ENCODE peak calls at places on chromosomes 4 and X, in four cellular contexts. One of them, this sample, is unnamed. For H3K4me1, the result is how much of the 10 kb centered on the place peaks cover.

GRCh38 chr4:138522366-138522765 is 280.2 kb upstream of the SLC7A11 start:
- DNase-seq in left ventricle myocardium inferior: no peak
- DNase-seq in CD8-positive, alpha-beta memory T cell: no peak
- DNase-seq in colonic mucosa: no peak
- DNase-seq in this sample: no peak

GRCh38 chr4:172826346-172826745 is 342.3 kb upstream of the GALNT7 start:
- DNase-seq in left ventricle myocardium inferior: no peak
- DNase-seq in CD8-positive, alpha-beta memory T cell: no peak
- DNase-seq in colonic mucosa: no peak
- DNase-seq in this sample: no peak

GRCh38 chr4:1418494-1419285 is 12.4 kb upstream of the NKX1-1 start:
- DNase-seq in left ventricle myocardium inferior: no peak
- DNase-seq in CD8-positive, alpha-beta memory T cell: no peak
- DNase-seq in colonic mucosa: no peak
- DNase-seq in this sample: no peak

GRCh38 chrX:154354516-154354915 is 19.9 kb downstream of the FLNA start:
- DNase-seq in left ventricle myocardium inferior: no peak
- DNase-seq in CD8-positive, alpha-beta memory T cell: no peak
- DNase-seq in colonic mucosa: no peak
- DNase-seq in this sample: no peak

GRCh38 chr4:138576684-138577083 is 334.5 kb upstream of the SLC7A11 start:
- DNase-seq in left ventricle myocardium inferior: no peak
- DNase-seq in CD8-positive, alpha-beta memory T cell: no peak
- DNase-seq in colonic mucosa: no peak
- DNase-seq in this sample: no peak

GRCh38 chr4:105966046-105966445 is 70.8 kb downstream of the NPNT start:
- DNase-seq in left ventricle myocardium inferior: no peak
- DNase-seq in CD8-positive, alpha-beta memory T cell: no peak
- DNase-seq in colonic mucosa: no peak
- DNase-seq in this sample: no peak

GRCh38 chr4:37885496-37885895 is 5.4 kb upstream of the TBC1D1 start:
- DNase-seq in left ventricle myocardium inferior: no peak
- DNase-seq in CD8-positive, alpha-beta memory T cell: no peak
- DNase-seq in colonic mucosa: no peak
- DNase-seq in this sample: no peak

GRCh38 chr4:137909910-137910309 is 332.2 kb downstream of the SLC7A11 start:
- DNase-seq in left ventricle myocardium inferior: no peak
- DNase-seq in CD8-positive, alpha-beta memory T cell: no peak
- DNase-seq in colonic mucosa: no peak
- DNase-seq in this sample: peak

GRCh38 chrX:20159811-20160385 is 18.3 kb upstream of the EIF1AX start:
- DNase-seq in left ventricle myocardium inferior: no peak
- DNase-seq in CD8-positive, alpha-beta memory T cell: no peak
- DNase-seq in colonic mucosa: no peak
- DNase-seq in this sample: no peak

GRCh38 chrX:13339607-13340006 is 19.8 kb upstream of the ATXN3L start:
- DNase-seq in left ventricle myocardium inferior: no peak
- DNase-seq in CD8-positive, alpha-beta memory T cell: no peak
- DNase-seq in colonic mucosa: peak
- DNase-seq in this sample: no peak

GRCh38 chr4:6201580-6202091 is 1.3 kb upstream of the JAKMIP1 start:
- DNase-seq in left ventricle myocardium inferior: no peak
- DNase-seq in CD8-positive, alpha-beta memory T cell: no peak
- DNase-seq in colonic mucosa: no peak
- DNase-seq in this sample: no peak

GRCh38 chr4:18020145-18020670 is 1.3 kb downstream of the LCORL start:
- DNase-seq in left ventricle myocardium inferior: no peak
- DNase-seq in CD8-positive, alpha-beta memory T cell: peak
- DNase-seq in colonic mucosa: peak
- DNase-seq in this sample: no peak

GRCh38 chrX:66728818-66729271 is 90.0 kb upstream of the EDA2R start:
- DNase-seq in left ventricle myocardium inferior: peak
- DNase-seq in CD8-positive, alpha-beta memory T cell: peak
- DNase-seq in colonic mucosa: peak
- DNase-seq in this sample: peak

GRCh38 chr4:16119981-16120380 is 36.2 kb upstream of the PROM1 start:
- DNase-seq in left ventricle myocardium inferior: no peak
- DNase-seq in CD8-positive, alpha-beta memory T cell: no peak
- DNase-seq in colonic mucosa: peak
- DNase-seq in this sample: no peak

GRCh38 chr4:33425916-33426315 is 2705.7 kb downstream of the PCDH7 start:
- DNase-seq in left ventricle myocardium inferior: no peak
- DNase-seq in CD8-positive, alpha-beta memory T cell: no peak
- DNase-seq in colonic mucosa: no peak
- DNase-seq in this sample: no peak

GRCh38 chr4:156970501-156971167 is 965 bp downstream of the PDGFC start:
- DNase-seq in left ventricle myocardium inferior: peak
- DNase-seq in CD8-positive, alpha-beta memory T cell: no peak
- DNase-seq in colonic mucosa: peak
- DNase-seq in this sample: peak

GRCh38 chrX:106940068-106940467 is 19.9 kb downstream of the CLDN2 start:
- DNase-seq in left ventricle myocardium inferior: no peak
- DNase-seq in CD8-positive, alpha-beta memory T cell: no peak
- DNase-seq in colonic mucosa: no peak
- DNase-seq in this sample: no peak

DNA sequence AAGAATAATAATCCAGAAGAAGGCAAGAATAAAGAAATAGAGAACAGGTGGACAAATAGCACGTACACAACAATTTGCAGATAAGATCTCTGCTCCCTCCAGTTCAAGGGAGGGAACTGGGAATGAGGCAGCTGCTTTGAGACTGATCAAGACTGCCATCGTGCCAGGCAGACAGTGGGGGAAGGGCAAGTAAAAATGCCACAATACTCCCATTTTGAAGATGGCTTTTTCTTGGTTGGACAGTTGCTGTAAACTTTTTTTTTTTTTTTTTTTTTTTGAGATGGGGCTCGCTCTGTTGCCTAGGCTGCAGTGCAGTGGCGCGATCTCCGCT is 17.2 kb downstream of the USP11 start:
- DNase-seq in left ventricle myocardium inferior: no peak
- DNase-seq in CD8-positive, alpha-beta memory T cell: no peak
- DNase-seq in colonic mucosa: no peak
- DNase-seq in this sample: no peak
- H3K4me1 ChIP-seq in left ventricle myocardium inferior: under half
- H3K4me1 ChIP-seq in CD8-positive, alpha-beta memory T cell: under half
- H3K4me1 ChIP-seq in colonic mucosa: under half
- H3K4me1 ChIP-seq in this sample: under half

DNA sequence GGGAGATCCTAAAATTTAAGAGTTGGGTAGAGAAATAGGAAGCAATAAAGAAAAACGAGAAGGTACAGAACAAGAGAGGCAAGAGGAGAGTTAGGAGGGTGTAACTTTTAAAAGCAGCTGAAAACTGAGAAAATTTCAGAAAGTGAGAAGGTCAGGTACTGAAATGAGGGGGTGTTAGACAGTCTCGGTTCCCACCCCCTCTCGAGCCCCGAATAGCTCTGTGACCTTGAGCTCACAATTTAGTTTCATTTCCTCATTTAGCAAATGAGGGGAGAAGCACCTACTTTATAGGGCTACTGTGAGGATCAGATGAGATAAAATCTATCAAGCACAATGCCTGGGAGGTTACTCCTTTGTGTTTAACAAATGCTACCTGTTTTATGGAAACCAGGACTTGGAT is 4.8 kb downstream of the UGT8 start:
- DNase-seq in left ventricle myocardium inferior: no peak
- DNase-seq in CD8-positive, alpha-beta memory T cell: no peak
- DNase-seq in colonic mucosa: no peak
- DNase-seq in this sample: no peak
- H3K4me3 ChIP-seq in left ventricle myocardium inferior: no peak
- H3K4me3 ChIP-seq in CD8-positive, alpha-beta memory T cell: no peak
- H3K4me3 ChIP-seq in colonic mucosa: no peak
- H3K4me3 ChIP-seq in this sample: no peak

DNA sequence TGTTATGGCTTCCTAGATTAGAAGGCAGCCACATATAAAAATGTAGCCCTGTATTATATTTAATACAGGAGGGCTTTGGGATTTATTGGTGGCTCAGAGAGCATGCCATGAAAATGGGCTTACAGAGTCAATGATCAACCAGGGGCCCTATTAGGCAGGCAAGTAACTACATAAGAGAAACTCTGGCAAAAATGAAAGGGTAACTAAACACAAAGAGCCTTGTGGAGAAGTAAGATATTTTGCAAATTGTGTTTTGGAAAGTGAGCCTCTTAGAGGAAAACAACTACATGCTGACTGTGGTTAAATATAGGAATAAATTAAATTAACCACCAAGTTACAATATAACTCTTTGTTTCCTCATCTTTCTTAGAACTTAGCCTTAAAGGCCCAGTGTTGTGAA is 5.5 kb downstream of the SAT1 start:
- DNase-seq in left ventricle myocardium inferior: no peak
- DNase-seq in CD8-positive, alpha-beta memory T cell: no peak
- DNase-seq in colonic mucosa: no peak
- DNase-seq in this sample: no peak
- H3K27ac ChIP-seq in left ventricle myocardium inferior: no peak
- H3K27ac ChIP-seq in CD8-positive, alpha-beta memory T cell: no peak
- H3K27ac ChIP-seq in colonic mucosa: peak
- H3K27ac ChIP-seq in this sample: no peak

GRCh38 chr4:3831529-3832150 is 65.5 kb downstream of the ADRA2C start:
- DNase-seq in left ventricle myocardium inferior: no peak
- DNase-seq in CD8-positive, alpha-beta memory T cell: no peak
- DNase-seq in colonic mucosa: no peak
- DNase-seq in this sample: no peak
- H3K4me1 ChIP-seq in left ventricle myocardium inferior: under half
- H3K4me1 ChIP-seq in CD8-positive, alpha-beta memory T cell: under half
- H3K4me1 ChIP-seq in colonic mucosa: under half
- H3K4me1 ChIP-seq in this sample: under half

GRCh38 chr4:40514409-40515025 is 115.1 kb downstream of the RBM47 start:
- DNase-seq in left ventricle myocardium inferior: no peak
- DNase-seq in CD8-positive, alpha-beta memory T cell: no peak
- DNase-seq in colonic mucosa: peak
- DNase-seq in this sample: peak
- H3K4me3 ChIP-seq in left ventricle myocardium inferior: no peak
- H3K4me3 ChIP-seq in CD8-positive, alpha-beta memory T cell: no peak
- H3K4me3 ChIP-seq in colonic mucosa: peak
- H3K4me3 ChIP-seq in this sample: no peak

DNA sequence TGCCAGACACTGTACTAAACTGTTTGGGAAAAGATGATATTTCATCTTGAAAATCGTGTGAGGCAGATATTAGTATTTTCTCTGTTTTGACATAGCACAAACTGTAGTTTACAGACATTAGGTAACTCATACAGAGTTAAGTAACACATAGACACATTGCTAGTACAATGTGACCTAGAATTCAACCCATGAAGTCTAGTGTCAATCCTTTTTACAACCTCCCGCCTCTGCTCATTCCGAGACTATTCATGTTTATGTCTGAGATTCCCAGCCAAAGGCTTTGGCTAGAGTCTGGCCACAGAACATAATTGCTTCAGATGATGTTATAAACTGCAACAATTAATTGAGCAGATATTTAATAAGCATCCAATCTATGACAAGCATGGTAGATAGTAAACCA is 840.9 kb downstream of the STIM2 start:
- DNase-seq in left ventricle myocardium inferior: no peak
- DNase-seq in CD8-positive, alpha-beta memory T cell: no peak
- DNase-seq in colonic mucosa: no peak
- DNase-seq in this sample: no peak
- H3K27ac ChIP-seq in left ventricle myocardium inferior: no peak
- H3K27ac ChIP-seq in CD8-positive, alpha-beta memory T cell: no peak
- H3K27ac ChIP-seq in colonic mucosa: no peak
- H3K27ac ChIP-seq in this sample: no peak

DNA sequence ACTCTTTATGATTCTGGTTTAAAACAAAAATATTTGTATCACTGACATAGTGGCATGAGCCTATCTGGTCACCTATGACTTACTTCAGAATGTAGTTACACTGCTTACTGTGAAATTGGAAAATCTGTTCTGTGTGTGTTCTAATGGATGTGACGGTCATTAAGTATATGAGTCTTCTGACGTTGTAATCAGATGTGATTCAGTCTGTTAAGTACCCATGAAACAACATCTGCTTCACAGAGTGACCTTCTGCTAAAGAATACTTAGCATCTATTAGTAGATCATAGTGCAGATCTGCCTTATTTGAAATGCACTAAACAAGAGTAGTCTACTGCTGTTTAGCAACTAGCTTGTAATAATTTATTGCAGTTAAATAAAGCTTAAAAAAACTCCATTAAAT is 317.1 kb downstream of the DCTD start:
- DNase-seq in left ventricle myocardium inferior: no peak
- DNase-seq in CD8-positive, alpha-beta memory T cell: no peak
- DNase-seq in colonic mucosa: no peak
- DNase-seq in this sample: no peak
- H3K4me1 ChIP-seq in left ventricle myocardium inferior: under half
- H3K4me1 ChIP-seq in CD8-positive, alpha-beta memory T cell: under half
- H3K4me1 ChIP-seq in colonic mucosa: under half
- H3K4me1 ChIP-seq in this sample: under half

DNA sequence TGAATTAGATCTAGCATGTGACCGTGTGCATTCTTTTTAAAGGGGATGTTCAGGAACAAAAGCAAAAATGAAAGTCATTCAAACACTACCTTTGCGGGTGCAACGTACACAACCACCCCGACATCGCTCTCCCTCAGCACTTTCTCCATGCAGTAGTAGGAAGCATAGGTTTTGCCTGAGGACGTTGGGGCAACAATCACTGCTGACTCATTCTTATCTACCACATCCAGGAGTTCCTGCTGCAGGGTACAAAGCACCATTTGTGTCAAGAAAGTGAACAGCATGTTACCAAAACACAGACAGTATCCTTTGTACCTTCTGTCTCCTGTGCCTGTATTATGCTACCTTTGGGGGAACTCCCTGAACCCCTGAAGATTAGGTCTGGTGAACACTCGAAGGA is 58.6 kb downstream of the DDX60L start:
- DNase-seq in left ventricle myocardium inferior: no peak
- DNase-seq in CD8-positive, alpha-beta memory T cell: no peak
- DNase-seq in colonic mucosa: no peak
- DNase-seq in this sample: no peak
- H3K4me3 ChIP-seq in left ventricle myocardium inferior: no peak
- H3K4me3 ChIP-seq in CD8-positive, alpha-beta memory T cell: no peak
- H3K4me3 ChIP-seq in colonic mucosa: no peak
- H3K4me3 ChIP-seq in this sample: no peak

GRCh38 chr4:91359714-91360051 is 944.1 kb upstream of the GRID2 start:
- DNase-seq in left ventricle myocardium inferior: no peak
- DNase-seq in CD8-positive, alpha-beta memory T cell: no peak
- DNase-seq in colonic mucosa: no peak
- DNase-seq in this sample: no peak
- H3K27ac ChIP-seq in left ventricle myocardium inferior: no peak
- H3K27ac ChIP-seq in CD8-positive, alpha-beta memory T cell: no peak
- H3K27ac ChIP-seq in colonic mucosa: no peak
- H3K27ac ChIP-seq in this sample: no peak